ENCODE peak calls at places on chromosomes 12 and 14, in seven cellular contexts. E is PC-9, Q is mammary epithelial cell, P is GM23248, A is K562, S is fibroblast of lung, F is H1. L is an unnamed sample.

GRCh38 chr12:114764516-114764915 is 80.5 kb upstream of the TBX3 start:
- DNase-seq in F (no peak), S (peak; percentile 56), P (no peak), E (no peak), A (no peak), Q (no peak), L (no peak)

GRCh38 chr14:44988694-44989093 is 26.7 kb downstream of the TOGARAM1 start:
- DNase-seq in P (no peak), Q (no peak), A (no peak), E (no peak), S (no peak), F (no peak), L (no peak)

GRCh38 chr12:3342051-3342450 is 149.0 kb upstream of the PRMT8 start:
- DNase-seq in S (peak; percentile 40), F (no peak), Q (no peak), E (no peak), A (peak; percentile 9), P (peak; percentile 45), L (no peak)

GRCh38 chr12:113757223-113758002 is 208.7 kb downstream of the RBM19 start:
- DNase-seq in S (no peak), F (no peak), Q (peak; percentile 5), A (no peak), E (no peak), P (no peak), L (no peak)

GRCh38 chr12:47762850-47763440 is 4.3 kb upstream of the RAPGEF3 start:
- DNase-seq in Q (no peak), F (no peak), S (no peak), A (no peak), P (no peak), E (no peak), L (no peak)

GRCh38 chr12:68958337-68958736 is 25.4 kb upstream of the CPM start:
- DNase-seq in A (no peak), S (no peak), E (no peak), Q (no peak), F (no peak), P (no peak), L (no peak)

GRCh38 chr14:101912841-101913240 is 51.5 kb upstream of the DYNC1H1 start:
- DNase-seq in S (no peak), F (no peak), P (no peak), E (no peak), Q (no peak), A (no peak), L (no peak)

GRCh38 chr12:68080577-68080976 is 79.0 kb downstream of the IFNG start:
- DNase-seq in A (no peak), E (no peak), S (no peak), F (no peak), Q (no peak), P (no peak), L (no peak)

GRCh38 chr14:54715244-54715643 is 148.3 kb downstream of the SAMD4A start:
- DNase-seq in S (peak; percentile 37), F (no peak), P (peak; percentile 75), E (no peak), A (peak; percentile 29), Q (peak; percentile 51), L (no peak)

GRCh38 chr12:57864811-57865751 is 18.6 kb upstream of the CTDSP2 start:
- DNase-seq in E (peak; percentile 72), F (peak; percentile 73), S (peak; percentile 81), P (peak; percentile 95), Q (peak; percentile 74), A (peak; percentile 81), L (peak; percentile 78)

GRCh38 chr12:64826234-64826633 is 1.8 kb downstream of the TBC1D30 start:
- DNase-seq in S (peak; percentile 60), F (peak; percentile 86), A (peak; percentile 28), Q (peak; percentile 34), E (no peak), P (peak; percentile 61), L (peak; percentile 44)

GRCh38 chr12:56829908-56830307 is 66.8 kb downstream of the HSD17B6 start:
- DNase-seq in Q (no peak), P (no peak), S (no peak), A (no peak), E (no peak), F (no peak), L (no peak)

GRCh38 chr12:3735432-3735831 is 17.5 kb downstream of the CRACR2A start:
- DNase-seq in Q (no peak), P (no peak), A (no peak), F (no peak), E (no peak), S (no peak), L (no peak)

GRCh38 chr12:119036878-119037493 is 55.6 kb downstream of the SRRM4 start:
- DNase-seq in S (no peak), Q (no peak), F (peak; percentile 74), P (peak; percentile 51), E (peak; percentile 6), A (peak; percentile 73), L (no peak)

GRCh38 chr14:100159107-100159864 is at the start of gene DEGS2:
- DNase-seq in P (peak; percentile 37), S (no peak), E (no peak), F (peak; percentile 83), Q (no peak), A (peak; percentile 34), L (no peak)

GRCh38 chr12:120760349-120761245 is 35.0 kb downstream of the ACADS start:
- DNase-seq in E (no peak), A (no peak), P (no peak), S (no peak), Q (no peak), F (no peak), L (no peak)

GRCh38 chr12:107442593-107442992 is 243.0 kb upstream of the PWP1 start:
- DNase-seq in E (no peak), F (no peak), P (peak; percentile 35), Q (no peak), S (no peak), A (no peak), L (no peak)

GRCh38 chr12:62191747-62192485 is 68.3 kb upstream of the USP15 start:
- DNase-seq in S (peak; percentile 43), A (no peak), E (no peak), P (peak; percentile 68), Q (peak; percentile 66), F (peak; percentile 65), L (peak; percentile 34)
- TF ChIP-seq EZH2 in S (peak; percentile 78), A (no peak), E (no peak), P (peak; percentile 66), Q (no peak), F (peak; percentile 90), L (no peak)

DNA sequence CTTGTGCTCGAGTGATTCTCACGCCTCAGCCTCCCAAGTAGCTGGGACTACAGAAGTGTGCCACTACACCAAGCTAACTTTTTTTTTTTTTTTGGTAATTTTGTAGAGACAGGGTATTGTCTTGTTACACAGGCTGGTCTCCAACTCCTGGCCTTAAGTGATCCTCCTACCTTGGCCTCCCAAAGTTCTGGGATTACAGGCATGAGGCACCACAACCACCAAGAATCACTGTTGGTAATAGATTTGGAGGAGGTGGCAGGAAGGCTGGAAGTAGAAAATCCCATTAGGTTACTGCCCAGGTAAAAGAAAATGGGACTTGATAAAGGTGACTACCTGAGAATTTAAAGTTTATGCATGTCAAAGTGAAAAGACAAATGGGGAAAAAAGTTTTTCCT is 1.4 kb upstream of the CDCA4 start:
- DNase-seq in Q (no peak), A (no peak), E (no peak), F (no peak), P (peak; percentile 36), S (no peak), L (no peak)
- H3K79me2 ChIP-seq in Q (peaks cover 51% of the 10 kb centered on the region), A (peaks cover 48% of the 10 kb centered on the region), E (peaks cover 51% of the 10 kb centered on the region), F (peaks cover 31% of the 10 kb centered on the region), P (peaks cover 48% of the 10 kb centered on the region), S (peaks cover 38% of the 10 kb centered on the region), L (peaks cover 46% of the 10 kb centered on the region)

GRCh38 chr12:79897617-79898016 is 37.3 kb downstream of the PPP1R12A start:
- DNase-seq in A (no peak), S (peak; percentile 62), E (peak; percentile 18), P (peak; percentile 96), Q (peak; percentile 97), F (no peak), L (peak; percentile 100)

GRCh38 chr12:79891506-79892162 is 43.3 kb downstream of the PPP1R12A start:
- DNase-seq in A (no peak), P (peak; percentile 27), S (no peak), E (no peak), Q (no peak), F (no peak), L (no peak)

GRCh38 chr12:79895804-79896203 is 39.1 kb downstream of the PPP1R12A start:
- DNase-seq in A (no peak), S (no peak), F (no peak), Q (no peak), P (no peak), E (no peak), L (no peak)

GRCh38 chr12:79900199-79900598 is 34.7 kb downstream of the PPP1R12A start:
- DNase-seq in F (no peak), A (no peak), Q (no peak), P (no peak), E (no peak), S (no peak), L (no peak)

GRCh38 chr12:79895041-79895440 is 39.9 kb downstream of the PPP1R12A start:
- DNase-seq in S (no peak), Q (no peak), E (no peak), P (peak; percentile 41), A (no peak), F (no peak), L (no peak)
- TF ChIP-seq EZH2 in S (no peak), Q (no peak), E (no peak), P (no peak), A (no peak), F (no peak), L (no peak)

GRCh38 chr14:103393078-103393477 is 7.9 kb downstream of the MARK3 start:
- DNase-seq in A (no peak), Q (no peak), P (no peak), S (no peak), E (no peak), F (no peak), L (no peak)
- H3K79me2 ChIP-seq in A (peaks cover 93% of the 10 kb centered on the region), Q (peaks cover 97% of the 10 kb centered on the region), P (peaks cover 100% of the 10 kb centered on the region), S (peaks cover 94% of the 10 kb centered on the region), E (peaks cover 100% of the 10 kb centered on the region), F (peaks cover 91% of the 10 kb centered on the region), L (peaks cover 96% of the 10 kb centered on the region)

GRCh38 chr12:25420116-25420515 is 133.0 kb downstream of the LMNTD1 start:
- DNase-seq in P (no peak), F (no peak), A (no peak), E (no peak), Q (no peak), S (no peak), L (no peak)

GRCh38 chr12:25422241-25422640 is 130.8 kb downstream of the LMNTD1 start:
- DNase-seq in E (no peak), F (no peak), P (peak; percentile 5), A (no peak), S (no peak), Q (no peak), L (no peak)

GRCh38 chr12:25416516-25416915 is 136.6 kb downstream of the LMNTD1 start:
- DNase-seq in S (no peak), A (no peak), Q (no peak), P (no peak), F (no peak), E (no peak), L (no peak)

GRCh38 chr12:25421651-25422150 is 131.4 kb downstream of the LMNTD1 start:
- DNase-seq in A (no peak), Q (no peak), P (peak; percentile 45), F (no peak), S (no peak), E (no peak), L (peak; percentile 47)

DNA sequence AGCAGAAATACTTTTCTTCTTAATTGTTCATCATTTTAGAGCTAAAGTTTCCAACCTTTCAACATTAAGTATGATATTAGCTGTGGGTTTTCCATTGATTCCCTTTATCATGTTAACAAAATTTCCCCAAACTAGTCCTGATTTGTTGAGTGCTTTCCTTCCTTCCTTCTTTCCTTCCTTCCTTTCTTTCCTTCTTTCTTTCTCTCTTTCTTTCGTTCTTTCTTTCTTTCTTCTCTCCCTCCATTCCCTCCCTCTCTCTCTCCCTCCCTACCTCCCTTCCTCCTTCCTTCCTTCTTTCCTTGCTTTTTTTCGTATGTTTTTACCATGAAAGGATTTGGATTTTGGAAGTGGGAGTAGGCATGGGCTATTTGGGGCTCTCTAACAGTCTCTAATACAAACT is 133.5 kb downstream of the LMNTD1 start:
- DNase-seq in P (no peak), S (no peak), F (no peak), E (no peak), A (no peak), Q (no peak), L (no peak)
- TF ChIP-seq EZH2 in P (no peak), S (no peak), F (no peak), E (no peak), A (no peak), Q (no peak), L (no peak)